ENCODE peak calls at places on chromosomes 5 and 9, in four cellular contexts. P, J, E and R are unnamed samples.

GRCh38 chr5:81165493-81166119 is 67.5 kb upstream of the CKMT2 start:
- DNase-seq in J (no peak), P (peak; percentile 69), E (no peak), R (peak; percentile 12)

GRCh38 chr9:18493361-18494015 is 19.5 kb downstream of the ADAMTSL1 start:
- DNase-seq in E (no peak), P (no peak), J (no peak), R (no peak)

GRCh38 chr5:88660326-88660946 is 222.5 kb downstream of the MEF2C start:
- DNase-seq in J (peak; percentile 56), E (peak; percentile 59), P (no peak), R (no peak)

GRCh38 chr9:86854898-86855523 is 92.3 kb downstream of the GAS1 start:
- DNase-seq in P (no peak), J (no peak), E (no peak), R (no peak)

GRCh38 chr9:134693011-134693410 is 51.4 kb downstream of the COL5A1 start:
- DNase-seq in P (no peak), E (peak; percentile 3), J (peak; percentile 24), R (no peak)

GRCh38 chr5:61620660-61621650 is 288.9 kb downstream of the ZSWIM6 start:
- DNase-seq in P (no peak), J (no peak), E (peak; percentile 52), R (no peak)

GRCh38 chr5:143987264-143987663 is 175.3 kb downstream of the HMHB1 start:
- DNase-seq in P (no peak), J (no peak), E (no peak), R (no peak)

GRCh38 chr9:87592554-87593394 is 95.1 kb downstream of the DAPK1 start:
- DNase-seq in P (peak; percentile 58), J (peak; percentile 80), E (peak; percentile 80), R (no peak)

GRCh38 chr9:19759066-19759465 is 29.8 kb downstream of the SLC24A2 start:
- DNase-seq in P (no peak), E (no peak), J (no peak), R (no peak)

GRCh38 chr5:179427032-179427675 is 81.9 kb upstream of the ADAMTS2 start:
- DNase-seq in P (no peak), J (no peak), E (peak; percentile 64), R (no peak)

GRCh38 chr9:105119166-105119565 is 125.3 kb upstream of the SLC44A1 start:
- DNase-seq in J (no peak), P (no peak), E (no peak), R (no peak)

GRCh38 chr9:89743576-89744254 is 138.9 kb downstream of the GADD45G start:
- DNase-seq in E (peak; percentile 64), P (no peak), J (no peak), R (no peak)

GRCh38 chr5:80590766-80591165 is 20.7 kb upstream of the ANKRD34B start:
- DNase-seq in P (no peak), E (no peak), J (no peak), R (no peak)

GRCh38 chr9:105385372-105385985 is 62.4 kb upstream of the FSD1L start:
- DNase-seq in J (no peak), P (peak; percentile 6), E (no peak), R (peak; percentile 23)

GRCh38 chr5:96054272-96055030 is 92.8 kb upstream of the ELL2 start:
- DNase-seq in J (no peak), E (no peak), P (no peak), R (no peak)

GRCh38 chr9:136538599-136539426 is 7.0 kb downstream of the NOTCH1 start:
- DNase-seq in P (peak; percentile 69), E (no peak), J (no peak), R (no peak)

GRCh38 chr9:115135786-115136185 is 17.8 kb upstream of the TNC start:
- DNase-seq in P (no peak), E (no peak), J (no peak), R (no peak)

GRCh38 chr9:26261503-26262330 is 583.5 kb upstream of the TUSC1 start:
- DNase-seq in E (no peak), P (no peak), J (no peak), R (no peak)

GRCh38 chr5:31563216-31563615 is 31.1 kb downstream of the C5orf22 start:
- DNase-seq in E (no peak), P (no peak), J (no peak), R (no peak)

GRCh38 chr9:127545196-127546124 is 66.6 kb upstream of the STXBP1 start:
- DNase-seq in J (peak; percentile 85), E (peak; percentile 93), P (peak; percentile 16), R (no peak)

GRCh38 chr5:42656661-42657035 is 100.0 kb upstream of the CCDC152 start:
- DNase-seq in J (no peak), P (no peak), E (no peak), R (no peak)

GRCh38 chr5:158482201-158482600 is 617.5 kb downstream of the EBF1 start:
- DNase-seq in J (no peak), P (no peak), E (no peak), R (no peak)

GRCh38 chr5:149740866-149741459 is 10.9 kb downstream of the PPARGC1B start:
- DNase-seq in J (no peak), P (no peak), E (peak; percentile 12), R (no peak)

GRCh38 chr5:157381746-157382145 is 78.3 kb upstream of the NIPAL4 start:
- DNase-seq in E (no peak), J (no peak), P (no peak), R (no peak)

GRCh38 chr5:87390075-87390474 is 22.7 kb downstream of the CCNH start:
- DNase-seq in P (no peak), J (no peak), E (no peak), R (no peak)

GRCh38 chr9:107933042-107933441 is 443.5 kb upstream of the KLF4 start:
- DNase-seq in E (no peak), J (no peak), P (no peak), R (no peak)

GRCh38 chr9:133740891-133741290 is 2.7 kb upstream of the SARDH start:
- DNase-seq in E (peak; percentile 53), P (no peak), J (no peak), R (no peak)

GRCh38 chr5:5979362-5979760 is 399.0 kb downstream of the MED10 start:
- DNase-seq in E (no peak), P (no peak), J (no peak), R (no peak)

GRCh38 chr9:41229408-41230401 is 40.6 kb upstream of the ZNG1F start:
- DNase-seq in E (peak; percentile 81), P (no peak), J (peak; percentile 63), R (no peak)

GRCh38 chr5:151107738-151108520 is 27.1 kb upstream of the TNIP1 start:
- DNase-seq in J (peak; percentile 67), P (peak; percentile 73), E (no peak), R (no peak)

DNA sequence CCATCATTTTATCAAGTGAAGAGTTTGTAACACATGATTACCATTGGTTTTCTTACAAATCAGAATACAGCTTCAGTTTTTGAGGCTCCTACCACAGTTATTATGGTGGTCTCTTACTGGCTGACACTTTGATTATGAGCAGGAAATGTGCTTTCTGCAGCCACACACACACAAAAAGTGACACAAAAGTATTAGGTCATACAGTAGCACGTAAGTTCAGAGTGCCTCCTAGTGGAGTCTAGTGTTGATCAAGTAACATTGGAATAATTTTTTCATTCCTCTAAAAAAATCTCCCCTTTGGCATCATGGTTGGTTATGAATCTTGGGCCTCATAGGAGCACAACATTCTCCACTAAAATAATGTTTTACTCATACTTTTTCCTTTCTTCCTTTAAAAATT is 37.6 kb downstream of the PAM start:
- DNase-seq in E (no peak), P (no peak), J (no peak), R (no peak)
- TF ChIP-seq CTCF in E (peak; percentile 33), P (peak; percentile 46), J (no peak), R (no peak)

DNA sequence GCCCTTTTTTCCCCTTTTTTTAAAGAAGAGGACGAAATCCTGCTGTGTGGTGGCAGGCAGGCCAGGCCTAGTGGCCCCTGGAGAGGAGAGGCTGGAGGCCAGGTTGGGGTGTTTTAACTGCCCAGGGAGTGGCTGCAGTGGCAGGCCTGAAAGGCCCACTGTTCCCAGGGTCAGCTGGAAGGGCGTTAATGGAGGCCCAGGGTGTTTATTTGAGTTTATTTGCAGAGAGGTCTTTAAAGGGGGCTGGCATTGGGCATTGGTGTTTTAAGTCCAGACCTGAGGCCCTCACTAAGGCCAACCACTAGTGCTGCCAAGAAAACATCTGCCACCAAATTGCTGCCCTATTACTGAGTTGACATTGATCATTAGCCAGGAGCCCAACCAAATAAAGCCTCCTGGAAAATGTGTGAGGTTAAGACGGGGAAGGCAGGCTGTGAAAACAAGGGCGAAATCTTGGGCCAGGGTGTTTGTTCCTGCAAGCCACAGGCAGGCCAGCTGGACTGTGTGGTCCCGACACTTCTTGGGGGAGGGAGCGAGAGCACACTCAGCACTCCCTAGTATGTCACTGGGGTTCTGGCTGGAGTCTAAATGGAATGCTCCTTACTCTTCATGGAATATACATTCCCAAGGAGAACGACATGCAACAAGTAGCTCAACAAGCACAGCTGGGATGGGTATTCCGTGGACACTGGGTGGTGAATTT is 5.1 kb downstream of the JADE2 start:
- DNase-seq in E (peak; percentile 69), P (peak; percentile 52), J (no peak), R (no peak)
- H3K27ac ChIP-seq in E (no peak overlapping the region), P (peak overlapping the region; percentile 67), J (peak overlapping the region; percentile 98), R (no peak overlapping the region)

GRCh38 chr5:73558950-73559349 is 6.5 kb downstream of the ANKRA2 start:
- DNase-seq in J (no peak), E (no peak), P (no peak), R (no peak)
- TF ChIP-seq CTCF in J (no peak), E (no peak), P (no peak), R (no peak)

DNA sequence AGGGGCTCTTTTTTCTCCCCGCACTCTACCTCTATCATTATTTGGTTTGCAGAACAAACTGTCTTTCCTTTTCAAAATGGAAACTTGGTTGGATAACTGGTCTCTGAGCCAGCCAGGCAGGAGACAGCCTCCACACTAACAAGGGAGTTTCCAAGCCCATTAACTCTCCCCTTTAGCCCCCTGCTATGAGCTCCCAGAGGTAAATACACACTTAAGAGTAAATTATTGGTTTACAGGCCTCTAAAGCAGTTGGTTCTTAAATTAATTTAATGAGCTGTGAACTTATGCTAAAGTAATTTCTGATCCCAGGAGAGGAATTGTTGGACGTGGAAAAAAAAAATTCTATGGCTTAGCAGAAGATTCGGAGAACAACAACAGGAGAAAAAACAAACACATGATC is 30.3 kb downstream of the EPB41L4A start:
- DNase-seq in J (no peak), P (no peak), E (no peak), R (no peak)
- H3K27ac ChIP-seq in J (no peak overlapping the region), P (peak overlapping the region; percentile 25), E (no peak overlapping the region), R (no peak overlapping the region)